ENCODE peak calls at places on chromosome 5, in five cellular contexts. One of them, this sample, is unnamed. For H3K79me2, the result is how much of the 10 kb centered on the place peaks cover.

GRCh38 chr5:153629027-153629426 is 138.6 kb downstream of the GRIA1 start:
- DNase-seq in HCT116: peak
- DNase-seq in HepG2: no peak
- DNase-seq in GM12878: no peak
- DNase-seq in SK-N-SH: peak
- DNase-seq in this sample: no peak

GRCh38 chr5:177565046-177565445 is 10.7 kb upstream of the FAM193B start:
- DNase-seq in HCT116: no peak
- DNase-seq in HepG2: no peak
- DNase-seq in GM12878: no peak
- DNase-seq in SK-N-SH: no peak
- DNase-seq in this sample: no peak

GRCh38 chr5:96733771-96734498 is 71.8 kb downstream of the CAST start:
- DNase-seq in SK-N-SH: no peak
- DNase-seq in HCT116: peak
- DNase-seq in HepG2: no peak
- DNase-seq in GM12878: no peak
- DNase-seq in this sample: no peak

GRCh38 chr5:132466453-132467291 is 23.9 kb downstream of the IRF1 start:
- DNase-seq in SK-N-SH: no peak
- DNase-seq in GM12878: peak
- DNase-seq in HepG2: peak
- DNase-seq in HCT116: no peak
- DNase-seq in this sample: no peak

GRCh38 chr5:42718591-42718990 is 38.0 kb upstream of the CCDC152 start:
- DNase-seq in HCT116: no peak
- DNase-seq in GM12878: peak
- DNase-seq in SK-N-SH: no peak
- DNase-seq in HepG2: no peak
- DNase-seq in this sample: no peak

GRCh38 chr5:94254214-94254613 is 364.2 kb downstream of the KIAA0825 start:
- DNase-seq in GM12878: no peak
- DNase-seq in HCT116: no peak
- DNase-seq in SK-N-SH: no peak
- DNase-seq in HepG2: no peak
- DNase-seq in this sample: no peak

GRCh38 chr5:135243194-135244191 is 155.5 kb downstream of the MACROH2A1 start:
- DNase-seq in HepG2: peak
- DNase-seq in GM12878: no peak
- DNase-seq in HCT116: no peak
- DNase-seq in SK-N-SH: peak
- DNase-seq in this sample: no peak

GRCh38 chr5:84961193-84961592 is 576.5 kb upstream of the EDIL3 start:
- DNase-seq in GM12878: no peak
- DNase-seq in HCT116: no peak
- DNase-seq in SK-N-SH: no peak
- DNase-seq in HepG2: no peak
- DNase-seq in this sample: no peak

GRCh38 chr5:93611900-93612898 is 29.2 kb downstream of the NR2F1 start:
- DNase-seq in GM12878: no peak
- DNase-seq in SK-N-SH: peak
- DNase-seq in HepG2: no peak
- DNase-seq in HCT116: no peak
- DNase-seq in this sample: peak

GRCh38 chr5:143244000-143244736 is 159.3 kb downstream of the NR3C1 start:
- DNase-seq in HCT116: peak
- DNase-seq in HepG2: peak
- DNase-seq in SK-N-SH: no peak
- DNase-seq in GM12878: no peak
- DNase-seq in this sample: no peak

GRCh38 chr5:6583049-6583880 is 49.6 kb downstream of the NSUN2 start:
- DNase-seq in HCT116: no peak
- DNase-seq in SK-N-SH: peak
- DNase-seq in HepG2: no peak
- DNase-seq in GM12878: no peak
- DNase-seq in this sample: peak

GRCh38 chr5:150636391-150637244 is 3.8 kb upstream of the SYNPO start:
- DNase-seq in HepG2: no peak
- DNase-seq in GM12878: no peak
- DNase-seq in SK-N-SH: peak
- DNase-seq in HCT116: no peak
- DNase-seq in this sample: no peak

GRCh38 chr5:112689510-112689909 is 48.2 kb upstream of the APC start:
- DNase-seq in SK-N-SH: no peak
- DNase-seq in HCT116: no peak
- DNase-seq in GM12878: no peak
- DNase-seq in HepG2: no peak
- DNase-seq in this sample: peak

GRCh38 chr5:44844744-44845143 is 36.0 kb downstream of the MRPS30 start:
- DNase-seq in GM12878: no peak
- DNase-seq in HCT116: no peak
- DNase-seq in HepG2: no peak
- DNase-seq in SK-N-SH: no peak
- DNase-seq in this sample: no peak

GRCh38 chr5:26940981-26941380 is 97.4 kb downstream of the CDH9 start:
- DNase-seq in HCT116: no peak
- DNase-seq in GM12878: no peak
- DNase-seq in SK-N-SH: no peak
- DNase-seq in HepG2: no peak
- DNase-seq in this sample: no peak

GRCh38 chr5:3394046-3394597 is 201.5 kb upstream of the IRX1 start:
- DNase-seq in SK-N-SH: no peak
- DNase-seq in GM12878: no peak
- DNase-seq in HepG2: no peak
- DNase-seq in HCT116: no peak
- DNase-seq in this sample: no peak

GRCh38 chr5:139410886-139411835 is 7.3 kb upstream of the SPATA24 start:
- DNase-seq in HCT116: no peak
- DNase-seq in SK-N-SH: no peak
- DNase-seq in GM12878: no peak
- DNase-seq in HepG2: no peak
- DNase-seq in this sample: no peak

GRCh38 chr5:16690243-16690839 is 73.5 kb upstream of the RETREG1 start:
- DNase-seq in GM12878: no peak
- DNase-seq in SK-N-SH: peak
- DNase-seq in HepG2: peak
- DNase-seq in HCT116: peak
- DNase-seq in this sample: peak

GRCh38 chr5:57032151-57032551 is 80.2 kb upstream of the MIER3 start:
- DNase-seq in HCT116: peak
- DNase-seq in HepG2: peak
- DNase-seq in SK-N-SH: no peak
- DNase-seq in GM12878: no peak
- DNase-seq in this sample: no peak

GRCh38 chr5:14407746-14408175 is 173.8 kb upstream of the OTULINL start:
- DNase-seq in SK-N-SH: no peak
- DNase-seq in HepG2: no peak
- DNase-seq in HCT116: no peak
- DNase-seq in GM12878: no peak
- DNase-seq in this sample: no peak

GRCh38 chr5:14405706-14406553 is 175.7 kb upstream of the OTULINL start:
- DNase-seq in HepG2: no peak
- DNase-seq in SK-N-SH: no peak
- DNase-seq in HCT116: no peak
- DNase-seq in GM12878: no peak
- DNase-seq in this sample: no peak

GRCh38 chr5:14405267-14405666 is 176.3 kb upstream of the OTULINL start:
- DNase-seq in HepG2: no peak
- DNase-seq in SK-N-SH: peak
- DNase-seq in HCT116: no peak
- DNase-seq in GM12878: no peak
- DNase-seq in this sample: peak

GRCh38 chr5:14406554-14406849 is 175.1 kb upstream of the OTULINL start:
- DNase-seq in HCT116: no peak
- DNase-seq in SK-N-SH: no peak
- DNase-seq in GM12878: no peak
- DNase-seq in HepG2: no peak
- DNase-seq in this sample: no peak

GRCh38 chr5:14407051-14407450 is 174.5 kb upstream of the OTULINL start:
- DNase-seq in SK-N-SH: no peak
- DNase-seq in HCT116: no peak
- DNase-seq in HepG2: no peak
- DNase-seq in GM12878: no peak
- DNase-seq in this sample: no peak
- H3K79me2 ChIP-seq in SK-N-SH: half or more
- H3K79me2 ChIP-seq in HCT116: under half
- H3K79me2 ChIP-seq in HepG2: under half
- H3K79me2 ChIP-seq in GM12878: under half
- H3K79me2 ChIP-seq in this sample: under half

DNA sequence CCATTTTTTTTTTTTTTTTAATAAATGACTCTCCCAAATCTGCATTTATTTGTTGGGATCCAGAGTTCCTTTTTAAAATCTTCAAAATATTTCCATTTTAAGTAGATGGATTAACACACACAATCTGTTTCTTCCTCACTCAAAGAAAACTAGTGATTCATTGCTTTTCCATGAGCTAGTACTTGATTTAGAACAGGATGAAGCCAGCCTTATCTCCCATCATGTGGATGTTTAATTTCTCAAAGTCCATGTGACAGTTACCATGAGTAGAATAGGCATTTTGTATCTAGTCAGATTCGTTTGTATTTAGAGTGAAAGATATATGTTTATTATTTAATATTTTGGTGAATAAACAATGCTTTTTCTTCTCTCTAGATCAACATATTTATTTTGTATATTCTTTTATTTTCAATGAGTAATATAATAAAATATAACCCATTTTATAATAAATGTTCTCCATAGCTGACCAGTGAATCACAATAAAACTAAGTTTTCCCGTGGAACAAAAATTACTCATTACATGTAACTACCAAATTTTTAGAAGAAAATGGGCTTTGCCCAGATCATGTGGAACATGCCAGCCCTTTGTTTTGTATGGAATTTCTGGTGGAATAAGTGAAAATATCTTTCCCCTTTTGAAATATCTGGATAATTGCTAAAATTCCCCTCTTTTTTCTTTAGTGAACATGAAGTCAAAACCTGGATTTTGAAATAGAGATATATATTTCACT is 54.9 kb upstream of the RPS23 start:
- DNase-seq in SK-N-SH: no peak
- DNase-seq in HCT116: no peak
- DNase-seq in HepG2: no peak
- DNase-seq in GM12878: no peak
- DNase-seq in this sample: no peak
- TF ChIP-seq ZBTB33 in SK-N-SH: peak
- TF ChIP-seq ZBTB33 in HCT116: no peak
- TF ChIP-seq ZBTB33 in HepG2: no peak
- TF ChIP-seq ZBTB33 in GM12878: no peak
- TF ChIP-seq ZBTB33 in this sample: no peak

GRCh38 chr5:109611505-109611904 is 78.2 kb upstream of the MAN2A1 start:
- DNase-seq in GM12878: no peak
- DNase-seq in SK-N-SH: no peak
- DNase-seq in HepG2: no peak
- DNase-seq in HCT116: no peak
- DNase-seq in this sample: no peak

GRCh38 chr5:109610581-109610980 is 79.1 kb upstream of the MAN2A1 start:
- DNase-seq in GM12878: no peak
- DNase-seq in SK-N-SH: no peak
- DNase-seq in HepG2: no peak
- DNase-seq in HCT116: no peak
- DNase-seq in this sample: no peak

GRCh38 chr5:109611061-109611460 is 78.7 kb upstream of the MAN2A1 start:
- DNase-seq in SK-N-SH: no peak
- DNase-seq in HCT116: no peak
- DNase-seq in HepG2: no peak
- DNase-seq in GM12878: no peak
- DNase-seq in this sample: no peak

GRCh38 chr5:109614316-109614715 is 75.4 kb upstream of the MAN2A1 start:
- DNase-seq in HepG2: no peak
- DNase-seq in GM12878: no peak
- DNase-seq in HCT116: no peak
- DNase-seq in SK-N-SH: no peak
- DNase-seq in this sample: no peak

DNA sequence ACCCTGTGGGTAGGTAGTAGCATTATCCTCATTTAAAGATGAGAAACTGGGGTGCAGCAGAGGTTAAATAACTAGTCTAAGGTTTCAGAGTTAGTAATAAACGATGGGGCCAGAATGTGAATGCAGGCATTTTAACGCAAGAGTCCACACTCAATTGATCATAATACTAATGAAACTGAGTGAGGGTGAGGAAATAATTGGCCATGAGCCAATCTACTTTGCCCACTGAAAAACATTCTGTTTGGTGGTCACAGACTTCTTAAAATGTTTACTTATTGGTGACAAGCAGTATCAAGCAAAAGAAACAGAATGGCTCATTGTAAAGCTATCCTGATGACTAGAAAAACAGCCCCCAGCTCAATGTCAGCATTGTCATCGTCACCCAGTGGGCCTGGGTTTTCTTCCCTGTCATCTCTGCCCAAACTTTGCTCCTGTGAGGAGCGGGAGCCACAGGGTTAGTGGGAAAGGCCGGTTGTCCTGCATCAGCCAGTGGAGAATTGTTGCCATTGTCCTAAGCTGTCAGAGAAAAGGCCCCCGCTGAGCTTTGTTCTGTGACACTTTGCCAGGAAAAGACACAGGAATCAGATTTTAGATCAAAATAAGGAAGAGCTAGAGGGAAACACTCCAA is 77.3 kb upstream of the MAN2A1 start:
- DNase-seq in SK-N-SH: no peak
- DNase-seq in GM12878: no peak
- DNase-seq in HepG2: no peak
- DNase-seq in HCT116: no peak
- DNase-seq in this sample: no peak
- H3K79me2 ChIP-seq in SK-N-SH: under half
- H3K79me2 ChIP-seq in GM12878: under half
- H3K79me2 ChIP-seq in HepG2: under half
- H3K79me2 ChIP-seq in HCT116: under half
- H3K79me2 ChIP-seq in this sample: under half

GRCh38 chr5:14581891-14582796 is 552 bp downstream of the OTULINL start:
- DNase-seq in HepG2: no peak
- DNase-seq in HCT116: peak
- DNase-seq in SK-N-SH: peak
- DNase-seq in GM12878: no peak
- DNase-seq in this sample: no peak

GRCh38 chr5:14577964-14578363 is 3.6 kb upstream of the OTULINL start:
- DNase-seq in HepG2: no peak
- DNase-seq in SK-N-SH: no peak
- DNase-seq in HCT116: no peak
- DNase-seq in GM12878: no peak
- DNase-seq in this sample: no peak

GRCh38 chr5:14579246-14579645 is 2.3 kb upstream of the OTULINL start:
- DNase-seq in GM12878: no peak
- DNase-seq in HCT116: no peak
- DNase-seq in HepG2: no peak
- DNase-seq in SK-N-SH: no peak
- DNase-seq in this sample: no peak

GRCh38 chr5:14581333-14581890 is at the start of gene OTULINL:
- DNase-seq in HepG2: peak
- DNase-seq in HCT116: peak
- DNase-seq in GM12878: no peak
- DNase-seq in SK-N-SH: peak
- DNase-seq in this sample: peak

GRCh38 chr5:14580037-14581034 is 1.3 kb upstream of the OTULINL start:
- DNase-seq in SK-N-SH: no peak
- DNase-seq in HepG2: no peak
- DNase-seq in HCT116: no peak
- DNase-seq in GM12878: no peak
- DNase-seq in this sample: no peak
- TF ChIP-seq ZBTB33 in SK-N-SH: no peak
- TF ChIP-seq ZBTB33 in HepG2: no peak
- TF ChIP-seq ZBTB33 in HCT116: no peak
- TF ChIP-seq ZBTB33 in GM12878: no peak
- TF ChIP-seq ZBTB33 in this sample: no peak

This sample was measured in K562.